ENCODE peak calls at places on chromosomes 11 and 22, in six cellular contexts. W is stimulated activated CD4-positive, alpha-beta T cell treated with anti-CD3 and anti-CD28 coated beads, Interleukin-12 subunit alpha, Interleukin-12 subunit beta, amount 100 ng/mL, for 24 hours; J is iris pigment epithelial cell; L is caudate nucleus; S is T-helper 9 cell; Z is kidney glomerular epithelial cell. H is an unnamed sample.
A peak's percentile ranks its signal among the peaks of the same experiment; 100 is the strongest.

GRCh38 chr22:35950262-35950661 is 78.4 kb downstream of the RBFOX2 start:
- DNase-seq in W (no peak), J (no peak), L (no peak), S (no peak), Z (no peak), H (no peak)

GRCh38 chr11:85590848-85591483 is 36.2 kb downstream of the DLG2 start:
- DNase-seq in W (no peak), J (peak; percentile 46), L (no peak), S (no peak), Z (peak; percentile 20), H (no peak)

GRCh38 chr11:66856496-66857233 is at the start of gene LRFN4:
- DNase-seq in W (peak; percentile 29), J (no peak), L (peak; percentile 50), S (peak; percentile 52), Z (peak; percentile 28), H (peak; percentile 19)

GRCh38 chr11:12235549-12235944 is 125.2 kb downstream of the MICAL2 start:
- DNase-seq in W (no peak), J (no peak), L (no peak), S (no peak), Z (no peak), H (no peak)

GRCh38 chr11:88293931-88294330 is 43.6 kb downstream of the CTSC start:
- DNase-seq in W (no peak), J (peak; percentile 57), L (no peak), S (no peak), Z (no peak), H (no peak)

GRCh38 chr11:20564811-20565210 is 34.6 kb upstream of the SLC6A5 start:
- DNase-seq in W (no peak), J (no peak), L (no peak), S (no peak), Z (no peak), H (no peak)

GRCh38 chr22:20175597-20175900 is 24.7 kb upstream of the CCDC188 start:
- DNase-seq in W (no peak), J (no peak), L (no peak), S (no peak), Z (no peak), H (no peak)

GRCh38 chr22:48627203-48627602 is 1200.5 kb downstream of the BRD1 start:
- DNase-seq in W (no peak), J (no peak), L (peak; percentile 25), S (no peak), Z (no peak), H (no peak)

GRCh38 chr11:607971-608659 is 7.6 kb downstream of the IRF7 start:
- DNase-seq in W (no peak), J (no peak), L (no peak), S (no peak), Z (no peak), H (no peak)

GRCh38 chr11:34339149-34340064 is 18.4 kb downstream of the ABTB2 start:
- DNase-seq in W (no peak), J (no peak), L (no peak), S (no peak), Z (peak; percentile 40), H (no peak)

GRCh38 chr11:79055866-79056632 is 384.8 kb downstream of the TENM4 start:
- DNase-seq in W (no peak), J (peak; percentile 34), L (no peak), S (no peak), Z (no peak), H (no peak)